ENCODE peak calls at places on chromosome 16, in four cellular contexts. S is astrocyte of the spinal cord, A is Peyer's patch, J is body of pancreas. R is an unnamed sample.
A peak's percentile ranks its signal among the peaks of the same experiment; 100 is the strongest.

GRCh38 chr16:87930456-87930855 is 5.9 kb downstream of the CA5A start:
- DNase-seq in J (no peak), S (no peak), A (no peak), R (no peak)

GRCh38 chr16:1010266-1010665 is 28.7 kb downstream of the SOX8 start:
- DNase-seq in S (no peak), J (no peak), A (no peak), R (no peak)

GRCh38 chr16:69796285-69797118 is 34.4 kb downstream of the WWP2 start:
- DNase-seq in J (peak; percentile 45), A (no peak), S (peak; percentile 79), R (peak; percentile 19)

GRCh38 chr16:11181242-11181888 is 74.6 kb downstream of the SOCS1 start:
- DNase-seq in J (no peak), A (no peak), S (no peak), R (no peak)

GRCh38 chr16:84072014-84072413 is 29.4 kb upstream of the SLC38A8 start:
- DNase-seq in J (no peak), A (no peak), S (peak; percentile 52), R (no peak)

GRCh38 chr16:24204150-24204665 is 51.9 kb upstream of the CACNG3 start:
- DNase-seq in S (no peak), A (no peak), J (no peak), R (peak; percentile 44)

GRCh38 chr16:79190542-79190941 is 410.0 kb downstream of the MAF start:
- DNase-seq in J (no peak), A (no peak), S (no peak), R (no peak)

GRCh38 chr16:68901910-68902309 is 58.6 kb downstream of the TANGO6 start:
- DNase-seq in J (no peak), S (peak; percentile 54), A (no peak), R (no peak)

GRCh38 chr16:9072806-9073341 is 18.6 kb upstream of the HAPSTR1 start:
- DNase-seq in A (no peak), S (peak; percentile 93), J (no peak), R (no peak)

GRCh38 chr16:72561-73537 is at the start of gene RHBDF1:
- DNase-seq in S (no peak), J (peak; percentile 78), A (no peak), R (no peak)

GRCh38 chr16:10971560-10971961 is 27.2 kb downstream of the CLEC16A start:
- DNase-seq in J (peak; percentile 50), S (peak; percentile 89), A (peak; percentile 37), R (no peak)

GRCh38 chr16:55390838-55391237 is 66.8 kb downstream of the IRX6 start:
- DNase-seq in J (no peak), A (no peak), S (no peak), R (no peak)

GRCh38 chr16:11423315-11424117 is 78.3 kb downstream of the RMI2 start:
- DNase-seq in A (no peak), J (no peak), S (no peak), R (no peak)

DNA sequence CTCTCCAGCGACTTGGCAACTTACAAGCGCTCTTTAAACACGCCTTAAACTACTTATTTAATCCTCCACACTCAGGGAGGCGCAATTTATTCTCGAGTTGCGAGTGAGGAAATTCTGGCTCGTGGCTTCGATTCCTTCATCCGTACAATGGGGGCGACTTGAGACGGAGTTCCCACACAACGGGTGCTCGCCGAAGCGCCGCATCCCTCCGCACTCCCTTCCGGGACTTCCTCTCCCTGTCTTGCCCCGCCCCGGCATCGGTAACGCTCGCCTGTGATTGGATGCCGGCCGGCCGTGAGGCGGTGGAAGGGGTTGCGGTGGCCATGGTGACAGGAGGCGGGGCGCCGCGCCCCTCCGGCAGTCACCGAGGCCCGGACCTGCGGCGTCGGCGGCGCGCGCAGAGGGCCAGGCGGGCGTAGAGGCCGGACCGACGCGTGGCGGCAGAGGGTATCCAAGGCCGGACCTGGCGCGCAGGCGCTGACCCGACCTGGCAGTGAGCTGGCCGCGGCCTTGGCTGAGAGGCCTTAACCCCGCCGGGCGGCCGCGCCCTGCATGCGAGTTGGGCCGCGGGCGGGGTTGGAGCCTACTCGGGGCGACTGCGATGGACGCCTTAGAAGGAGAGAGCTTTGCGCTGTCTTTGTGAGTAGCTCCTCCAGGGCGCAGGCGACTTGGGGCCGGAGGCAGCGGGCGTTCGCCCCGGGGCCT is at the start of gene ARL2BP:
- DNase-seq in J (peak; percentile 98), S (peak; percentile 99), A (peak; percentile 98), R (peak; percentile 64)
- TF ChIP-seq CTCF in J (peak; percentile 17), S (no peak), A (no peak), R (no peak)

DNA sequence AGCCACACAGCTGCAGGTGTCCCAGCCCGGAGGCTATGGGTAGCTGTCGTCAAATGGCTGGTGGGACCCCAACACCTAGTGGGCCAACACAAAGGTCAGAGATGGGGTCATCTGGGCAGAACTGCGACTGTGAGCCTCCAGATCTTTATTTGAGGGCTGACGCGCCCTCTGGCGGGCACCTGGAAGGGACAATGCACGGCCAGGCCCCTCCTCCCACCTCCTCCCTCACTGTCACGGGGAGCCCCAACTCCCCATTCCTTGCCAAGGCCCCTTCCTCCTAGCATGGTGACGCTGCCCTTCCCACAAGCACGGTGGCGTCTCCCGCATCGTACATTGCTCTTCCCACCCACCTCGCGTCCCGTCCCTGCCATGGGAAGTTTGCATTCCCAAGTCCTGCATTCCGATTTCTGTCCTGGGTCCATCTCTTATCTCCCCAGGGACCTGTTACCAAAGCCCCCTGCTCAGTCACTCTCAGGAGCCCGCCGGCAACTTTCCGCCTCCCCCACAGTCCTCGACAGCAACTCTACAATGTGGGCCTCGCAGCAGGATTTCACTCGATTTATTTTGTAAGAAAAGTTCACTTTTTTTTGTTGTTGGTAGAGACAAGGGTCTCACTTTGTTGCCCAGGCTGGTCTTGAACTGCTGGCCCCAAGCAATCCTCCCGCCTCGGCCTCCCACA is 1.0 kb downstream of the TLE7 start:
- DNase-seq in S (no peak), A (no peak), J (no peak), R (no peak)
- TF ChIP-seq CTCF in S (no peak), A (no peak), J (no peak), R (peak; percentile 6)

GRCh38 chr16:7513429-7513828 is 180.8 kb downstream of the RBFOX1 start:
- DNase-seq in A (no peak), J (no peak), S (no peak), R (no peak)
- TF ChIP-seq CTCF in A (no peak), J (peak; percentile 12), S (no peak), R (peak; percentile 39)

GRCh38 chr16:66677179-66677578 is 19.4 kb downstream of the CMTM4 start:
- DNase-seq in A (no peak), S (no peak), J (no peak), R (no peak)

GRCh38 chr16:66682271-66682670 is 14.3 kb downstream of the CMTM4 start:
- DNase-seq in A (no peak), J (no peak), S (peak; percentile 61), R (no peak)

GRCh38 chr16:66678314-66678713 is 18.2 kb downstream of the CMTM4 start:
- DNase-seq in A (no peak), J (no peak), S (no peak), R (no peak)

GRCh38 chr16:66677836-66678235 is 18.7 kb downstream of the CMTM4 start:
- DNase-seq in J (no peak), S (no peak), A (no peak), R (no peak)

GRCh38 chr16:66681676-66682075 is 14.9 kb downstream of the CMTM4 start:
- DNase-seq in J (no peak), S (no peak), A (no peak), R (no peak)
- TF ChIP-seq CTCF in J (no peak), S (no peak), A (no peak), R (no peak)

DNA sequence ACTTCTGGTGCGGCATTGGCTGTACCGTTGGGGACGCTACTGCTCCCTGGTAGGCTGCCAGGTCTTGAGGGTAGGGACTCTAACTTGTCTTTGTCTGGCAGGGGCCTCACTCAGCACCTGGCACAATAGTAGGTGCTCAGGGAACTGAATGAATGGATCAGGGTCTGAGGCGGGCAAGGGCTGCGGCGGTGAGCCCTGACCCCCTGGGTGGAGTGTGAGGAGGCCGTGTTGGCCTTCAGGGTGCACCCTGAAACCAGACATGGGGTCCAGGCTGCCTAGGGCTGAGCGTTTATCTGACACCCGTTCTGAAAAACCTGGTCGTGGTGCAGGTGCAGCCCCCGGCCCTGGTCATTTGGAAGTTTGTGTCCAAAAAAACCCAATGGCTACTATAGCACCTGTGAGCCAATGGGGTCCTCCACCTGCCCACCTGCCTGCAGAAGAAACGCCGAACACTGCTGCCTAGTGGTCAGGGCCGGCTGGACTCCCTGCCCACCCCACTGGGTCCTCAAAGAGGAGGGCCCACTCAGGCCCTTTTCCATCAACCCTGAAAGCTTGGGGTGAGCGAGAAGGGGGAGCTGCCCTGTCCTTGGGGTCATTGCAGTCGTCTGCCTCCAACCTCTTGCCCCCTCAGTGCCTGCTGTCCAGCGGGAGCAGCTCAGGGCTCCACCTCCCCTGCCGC is 4.9 kb upstream of the ATP6V0C start:
- DNase-seq in J (peak; percentile 14), A (no peak), S (no peak), R (no peak)
- TF ChIP-seq CTCF in J (no peak), A (no peak), S (no peak), R (no peak)

GRCh38 chr16:81818514-81819304 is 39.6 kb downstream of the PLCG2 start:
- DNase-seq in J (no peak), A (no peak), S (no peak), R (no peak)
- TF ChIP-seq CTCF in J (no peak), A (no peak), S (no peak), R (no peak)

DNA sequence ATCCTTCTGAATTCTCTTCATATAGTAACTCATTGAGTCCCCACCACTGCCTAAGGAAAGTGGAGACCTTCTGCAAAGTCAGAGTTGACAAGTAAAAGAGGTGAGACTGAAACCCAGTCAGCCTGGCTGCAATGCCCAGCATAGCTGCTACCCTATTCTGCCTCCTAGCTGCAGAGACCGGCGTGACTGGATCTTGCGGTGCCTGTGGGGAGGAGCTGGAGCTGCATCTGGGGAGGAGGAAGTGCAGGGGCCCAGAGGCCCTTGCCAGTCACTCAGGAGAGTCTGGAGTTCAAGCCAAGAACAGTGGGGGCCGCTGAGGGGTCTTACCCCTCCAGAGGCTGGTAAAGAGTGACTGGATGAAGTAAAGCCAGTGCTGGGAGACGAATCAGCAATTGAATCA is 35.0 kb upstream of the ZNF423 start:
- DNase-seq in S (no peak), J (no peak), A (no peak), R (no peak)
- TF ChIP-seq CTCF in S (peak; percentile 34), J (peak; percentile 59), A (peak; percentile 16), R (peak; percentile 38)

DNA sequence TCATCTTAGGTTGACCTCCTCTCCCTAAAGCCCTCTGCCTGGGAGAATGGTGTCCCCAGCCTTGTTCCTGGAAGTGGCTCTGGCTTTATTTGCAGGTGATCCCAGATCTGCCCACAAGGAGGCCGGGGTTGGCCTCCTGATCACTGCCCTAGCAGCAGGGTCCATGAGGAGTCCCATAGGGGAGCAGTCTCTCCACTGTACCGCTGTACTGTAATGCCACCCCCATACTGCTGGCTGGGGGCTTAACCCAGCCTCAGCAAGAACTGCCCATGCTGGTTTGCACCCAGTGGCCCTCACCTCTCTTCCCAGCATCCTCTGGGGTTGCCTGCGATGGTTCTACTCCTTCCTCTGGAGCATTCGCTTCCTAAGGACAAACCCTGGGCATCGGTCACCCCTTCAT is 39.1 kb downstream of the PSME3IP1 start:
- DNase-seq in J (no peak), A (no peak), S (no peak), R (no peak)
- TF ChIP-seq CTCF in J (no peak), A (no peak), S (peak; percentile 26), R (no peak)